ENCODE peak calls at places on chromosome 13, in eight cellular contexts. One of them, this sample, is unnamed.

GRCh38 chr13:95153647-95154405 is 147.4 kb downstream of the ABCC4 start:
- DNase-seq in ascending aorta: no peak
- DNase-seq in IMR-90: peak; percentile 21
- DNase-seq in psoas muscle: no peak
- DNase-seq in fibroblast of the aortic adventitia: peak; percentile 68
- DNase-seq in WERI-Rb-1: no peak
- DNase-seq in transverse colon: no peak
- DNase-seq in thoracic aorta: no peak
- DNase-seq in this sample: peak; percentile 25

GRCh38 chr13:37492061-37492460 is 106.5 kb downstream of the POSTN start:
- DNase-seq in ascending aorta: no peak
- DNase-seq in IMR-90: peak; percentile 26
- DNase-seq in psoas muscle: no peak
- DNase-seq in fibroblast of the aortic adventitia: no peak
- DNase-seq in WERI-Rb-1: no peak
- DNase-seq in transverse colon: no peak
- DNase-seq in thoracic aorta: no peak
- DNase-seq in this sample: no peak

GRCh38 chr13:53250272-53250875 is 221.8 kb downstream of the OLFM4 start:
- DNase-seq in ascending aorta: no peak
- DNase-seq in IMR-90: peak; percentile 72
- DNase-seq in psoas muscle: no peak
- DNase-seq in fibroblast of the aortic adventitia: peak; percentile 81
- DNase-seq in WERI-Rb-1: no peak
- DNase-seq in transverse colon: no peak
- DNase-seq in thoracic aorta: no peak
- DNase-seq in this sample: peak; percentile 72

GRCh38 chr13:55583953-55584593 is 1556.6 kb upstream of the PRR20A start:
- DNase-seq in ascending aorta: no peak
- DNase-seq in IMR-90: no peak
- DNase-seq in psoas muscle: no peak
- DNase-seq in fibroblast of the aortic adventitia: no peak
- DNase-seq in WERI-Rb-1: no peak
- DNase-seq in transverse colon: no peak
- DNase-seq in thoracic aorta: no peak
- DNase-seq in this sample: no peak

GRCh38 chr13:97768134-97768533 is 185.3 kb upstream of the IPO5 start:
- DNase-seq in ascending aorta: no peak
- DNase-seq in IMR-90: no peak
- DNase-seq in psoas muscle: no peak
- DNase-seq in fibroblast of the aortic adventitia: no peak
- DNase-seq in WERI-Rb-1: no peak
- DNase-seq in transverse colon: no peak
- DNase-seq in thoracic aorta: no peak
- DNase-seq in this sample: no peak

GRCh38 chr13:25046274-25046984 is 49.5 kb upstream of the PABPC3 start:
- DNase-seq in ascending aorta: no peak
- DNase-seq in IMR-90: no peak
- DNase-seq in psoas muscle: no peak
- DNase-seq in fibroblast of the aortic adventitia: no peak
- DNase-seq in WERI-Rb-1: peak; percentile 77
- DNase-seq in transverse colon: no peak
- DNase-seq in thoracic aorta: no peak
- DNase-seq in this sample: no peak

GRCh38 chr13:95156208-95156607 is 145.0 kb downstream of the ABCC4 start:
- DNase-seq in ascending aorta: no peak
- DNase-seq in IMR-90: peak; percentile 17
- DNase-seq in psoas muscle: no peak
- DNase-seq in fibroblast of the aortic adventitia: peak; percentile 63
- DNase-seq in WERI-Rb-1: no peak
- DNase-seq in transverse colon: no peak
- DNase-seq in thoracic aorta: no peak
- DNase-seq in this sample: peak; percentile 59

GRCh38 chr13:99977912-99978780 is 3.4 kb upstream of the ZIC2 start:
- DNase-seq in ascending aorta: no peak
- DNase-seq in IMR-90: no peak
- DNase-seq in psoas muscle: no peak
- DNase-seq in fibroblast of the aortic adventitia: no peak
- DNase-seq in WERI-Rb-1: no peak
- DNase-seq in transverse colon: no peak
- DNase-seq in thoracic aorta: no peak
- DNase-seq in this sample: peak; percentile 35

GRCh38 chr13:37870895-37871550 is 1.5 kb upstream of the TRPC4 start:
- DNase-seq in ascending aorta: no peak
- DNase-seq in IMR-90: peak; percentile 79
- DNase-seq in psoas muscle: no peak
- DNase-seq in fibroblast of the aortic adventitia: peak; percentile 69
- DNase-seq in WERI-Rb-1: no peak
- DNase-seq in transverse colon: no peak
- DNase-seq in thoracic aorta: no peak
- DNase-seq in this sample: peak; percentile 88

GRCh38 chr13:25927966-25928365 is 123.8 kb downstream of the SHISA2 start:
- DNase-seq in ascending aorta: no peak
- DNase-seq in IMR-90: no peak
- DNase-seq in psoas muscle: no peak
- DNase-seq in fibroblast of the aortic adventitia: no peak
- DNase-seq in WERI-Rb-1: peak; percentile 59
- DNase-seq in transverse colon: no peak
- DNase-seq in thoracic aorta: no peak
- DNase-seq in this sample: peak; percentile 21

GRCh38 chr13:109166807-109167206 is 537.4 kb downstream of the MYO16 start:
- DNase-seq in ascending aorta: no peak
- DNase-seq in IMR-90: no peak
- DNase-seq in psoas muscle: no peak
- DNase-seq in fibroblast of the aortic adventitia: no peak
- DNase-seq in WERI-Rb-1: no peak
- DNase-seq in transverse colon: no peak
- DNase-seq in thoracic aorta: no peak
- DNase-seq in this sample: no peak

GRCh38 chr13:85665286-85665685 is 133.9 kb downstream of the SLITRK6 start:
- DNase-seq in ascending aorta: no peak
- DNase-seq in IMR-90: peak; percentile 82
- DNase-seq in psoas muscle: no peak
- DNase-seq in fibroblast of the aortic adventitia: no peak
- DNase-seq in WERI-Rb-1: no peak
- DNase-seq in transverse colon: no peak
- DNase-seq in thoracic aorta: no peak
- DNase-seq in this sample: peak; percentile 32

GRCh38 chr13:45615501-45616101 is at the start of gene ERICH6B:
- DNase-seq in ascending aorta: no peak
- DNase-seq in IMR-90: peak; percentile 7
- DNase-seq in psoas muscle: no peak
- DNase-seq in fibroblast of the aortic adventitia: peak; percentile 6
- DNase-seq in WERI-Rb-1: peak; percentile 48
- DNase-seq in transverse colon: no peak
- DNase-seq in thoracic aorta: no peak
- DNase-seq in this sample: peak; percentile 14

GRCh38 chr13:81760316-81760715 is 1419.4 kb upstream of the SPRY2 start:
- DNase-seq in ascending aorta: no peak
- DNase-seq in IMR-90: no peak
- DNase-seq in psoas muscle: no peak
- DNase-seq in fibroblast of the aortic adventitia: no peak
- DNase-seq in WERI-Rb-1: no peak
- DNase-seq in transverse colon: no peak
- DNase-seq in thoracic aorta: no peak
- DNase-seq in this sample: no peak

GRCh38 chr13:40568246-40568645 is 98.2 kb downstream of the FOXO1 start:
- DNase-seq in ascending aorta: no peak
- DNase-seq in IMR-90: no peak
- DNase-seq in psoas muscle: no peak
- DNase-seq in fibroblast of the aortic adventitia: no peak
- DNase-seq in WERI-Rb-1: no peak
- DNase-seq in transverse colon: no peak
- DNase-seq in thoracic aorta: no peak
- DNase-seq in this sample: no peak

GRCh38 chr13:25864116-25864515 is 187.7 kb downstream of the SHISA2 start:
- DNase-seq in ascending aorta: no peak
- DNase-seq in IMR-90: no peak
- DNase-seq in psoas muscle: no peak
- DNase-seq in fibroblast of the aortic adventitia: no peak
- DNase-seq in WERI-Rb-1: no peak
- DNase-seq in transverse colon: no peak
- DNase-seq in thoracic aorta: no peak
- DNase-seq in this sample: no peak

DNA sequence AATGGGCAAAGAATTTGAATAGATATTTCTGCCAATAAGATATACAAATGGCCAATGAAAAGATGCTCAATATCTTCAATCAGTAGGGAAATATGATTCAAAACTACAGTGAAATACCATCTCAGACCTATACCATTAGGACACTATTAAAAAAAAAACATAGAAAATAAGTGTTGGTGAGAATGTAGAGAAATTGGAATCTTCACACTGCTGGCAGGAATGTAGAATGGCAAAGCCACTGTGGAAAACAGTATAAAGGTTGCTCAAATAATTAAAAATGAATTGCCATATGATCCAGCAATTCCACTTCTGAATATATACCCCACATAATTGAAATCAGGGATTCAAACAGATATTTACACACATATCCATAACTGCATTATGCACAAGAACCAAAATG is 88.1 kb upstream of the STARD13 start:
- DNase-seq in ascending aorta: no peak
- DNase-seq in IMR-90: no peak
- DNase-seq in psoas muscle: no peak
- DNase-seq in fibroblast of the aortic adventitia: no peak
- DNase-seq in WERI-Rb-1: no peak
- DNase-seq in transverse colon: no peak
- DNase-seq in thoracic aorta: no peak
- DNase-seq in this sample: no peak
- TF ChIP-seq CTCF in ascending aorta: no peak
- TF ChIP-seq CTCF in IMR-90: peak; percentile 9
- TF ChIP-seq CTCF in psoas muscle: no peak
- TF ChIP-seq CTCF in fibroblast of the aortic adventitia: peak; percentile 34
- TF ChIP-seq CTCF in WERI-Rb-1: no peak
- TF ChIP-seq CTCF in transverse colon: no peak
- TF ChIP-seq CTCF in thoracic aorta: no peak
- TF ChIP-seq CTCF in this sample: peak; percentile 11

DNA sequence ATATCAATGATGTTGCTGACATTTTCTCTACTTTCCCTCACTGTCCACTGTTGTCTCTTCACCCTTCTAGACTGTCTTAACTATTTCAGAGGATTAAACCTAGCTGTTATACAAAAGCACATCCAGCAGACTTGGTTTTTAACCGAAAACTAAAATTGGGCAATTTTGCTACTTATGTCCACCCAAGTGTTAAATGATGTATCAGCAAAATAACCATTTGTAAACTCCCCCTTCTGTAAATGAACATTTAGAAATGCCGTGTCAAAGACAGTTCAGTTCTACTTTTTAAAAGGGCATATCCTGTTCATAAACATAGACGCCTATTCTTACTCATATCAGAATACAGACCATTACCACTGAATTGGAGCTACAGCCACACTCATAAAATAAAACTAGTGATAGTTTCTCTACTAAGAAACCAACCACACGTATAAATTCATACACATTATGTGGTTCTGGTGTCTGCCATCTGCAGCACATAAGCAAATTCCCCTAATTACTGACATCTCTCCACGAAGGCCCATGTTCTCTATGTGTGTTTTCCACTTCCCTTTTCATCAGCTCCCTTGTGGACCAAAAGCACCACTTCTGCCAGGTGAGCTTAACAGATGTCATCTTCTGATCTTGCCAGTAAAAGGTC is 1091.8 kb downstream of the PCDH9 start:
- DNase-seq in ascending aorta: no peak
- DNase-seq in IMR-90: no peak
- DNase-seq in psoas muscle: no peak
- DNase-seq in fibroblast of the aortic adventitia: no peak
- DNase-seq in WERI-Rb-1: no peak
- DNase-seq in transverse colon: no peak
- DNase-seq in thoracic aorta: no peak
- DNase-seq in this sample: no peak
- H3K4me3 ChIP-seq in ascending aorta: no peak overlapping the region
- H3K4me3 ChIP-seq in IMR-90: no peak overlapping the region
- H3K4me3 ChIP-seq in psoas muscle: no peak overlapping the region
- H3K4me3 ChIP-seq in fibroblast of the aortic adventitia: no peak overlapping the region
- H3K4me3 ChIP-seq in WERI-Rb-1: no peak overlapping the region
- H3K4me3 ChIP-seq in transverse colon: no peak overlapping the region
- H3K4me3 ChIP-seq in thoracic aorta: no peak overlapping the region
- H3K4me3 ChIP-seq in this sample: no peak overlapping the region

GRCh38 chr13:34021619-34022018 is 203.7 kb downstream of the RFC3 start:
- DNase-seq in ascending aorta: no peak
- DNase-seq in IMR-90: no peak
- DNase-seq in psoas muscle: no peak
- DNase-seq in fibroblast of the aortic adventitia: no peak
- DNase-seq in WERI-Rb-1: no peak
- DNase-seq in transverse colon: no peak
- DNase-seq in thoracic aorta: no peak
- DNase-seq in this sample: no peak

GRCh38 chr13:34013061-34013460 is 195.1 kb downstream of the RFC3 start:
- DNase-seq in ascending aorta: no peak
- DNase-seq in IMR-90: no peak
- DNase-seq in psoas muscle: no peak
- DNase-seq in fibroblast of the aortic adventitia: no peak
- DNase-seq in WERI-Rb-1: no peak
- DNase-seq in transverse colon: no peak
- DNase-seq in thoracic aorta: no peak
- DNase-seq in this sample: no peak

GRCh38 chr13:34019870-34020269 is 201.9 kb downstream of the RFC3 start:
- DNase-seq in ascending aorta: no peak
- DNase-seq in IMR-90: no peak
- DNase-seq in psoas muscle: no peak
- DNase-seq in fibroblast of the aortic adventitia: no peak
- DNase-seq in WERI-Rb-1: no peak
- DNase-seq in transverse colon: no peak
- DNase-seq in thoracic aorta: no peak
- DNase-seq in this sample: peak; percentile 17

GRCh38 chr13:34020388-34020787 is 202.4 kb downstream of the RFC3 start:
- DNase-seq in ascending aorta: no peak
- DNase-seq in IMR-90: no peak
- DNase-seq in psoas muscle: no peak
- DNase-seq in fibroblast of the aortic adventitia: no peak
- DNase-seq in WERI-Rb-1: no peak
- DNase-seq in transverse colon: no peak
- DNase-seq in thoracic aorta: no peak
- DNase-seq in this sample: no peak

DNA sequence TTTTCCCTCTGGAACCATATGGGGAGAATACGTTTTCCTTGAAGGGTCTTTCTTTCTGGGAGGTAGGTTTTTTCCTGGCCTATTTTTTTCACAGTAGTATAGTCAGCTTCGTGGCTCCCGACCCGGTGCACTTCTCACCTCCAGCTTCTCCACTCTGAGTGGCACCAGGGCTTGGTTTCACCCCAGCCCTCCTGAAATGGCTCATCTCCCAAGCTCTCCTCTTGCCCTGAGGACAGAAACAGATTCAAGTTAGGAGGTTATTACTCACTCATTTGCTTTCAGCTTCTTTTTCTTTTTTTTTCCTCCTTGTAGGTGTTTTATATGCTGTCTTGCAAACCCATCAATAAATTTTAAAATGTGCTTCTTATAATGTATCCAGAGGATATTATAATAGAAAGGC is 199.3 kb downstream of the RFC3 start:
- DNase-seq in ascending aorta: no peak
- DNase-seq in IMR-90: no peak
- DNase-seq in psoas muscle: no peak
- DNase-seq in fibroblast of the aortic adventitia: no peak
- DNase-seq in WERI-Rb-1: no peak
- DNase-seq in transverse colon: no peak
- DNase-seq in thoracic aorta: no peak
- DNase-seq in this sample: no peak
- TF ChIP-seq CTCF in ascending aorta: no peak
- TF ChIP-seq CTCF in IMR-90: no peak
- TF ChIP-seq CTCF in psoas muscle: no peak
- TF ChIP-seq CTCF in fibroblast of the aortic adventitia: no peak
- TF ChIP-seq CTCF in WERI-Rb-1: no peak
- TF ChIP-seq CTCF in transverse colon: no peak
- TF ChIP-seq CTCF in thoracic aorta: no peak
- TF ChIP-seq CTCF in this sample: no peak

GRCh38 chr13:74061939-74062595 is 72.1 kb downstream of the KLF12 start:
- DNase-seq in ascending aorta: no peak
- DNase-seq in IMR-90: peak; percentile 47
- DNase-seq in psoas muscle: no peak
- DNase-seq in fibroblast of the aortic adventitia: peak; percentile 67
- DNase-seq in WERI-Rb-1: no peak
- DNase-seq in transverse colon: no peak
- DNase-seq in thoracic aorta: no peak
- DNase-seq in this sample: peak; percentile 47
- H3K4me3 ChIP-seq in ascending aorta: peak overlapping the region; percentile 49
- H3K4me3 ChIP-seq in IMR-90: no peak overlapping the region
- H3K4me3 ChIP-seq in psoas muscle: peak overlapping the region; percentile 53
- H3K4me3 ChIP-seq in fibroblast of the aortic adventitia: no peak overlapping the region
- H3K4me3 ChIP-seq in WERI-Rb-1: no peak overlapping the region
- H3K4me3 ChIP-seq in transverse colon: no peak overlapping the region
- H3K4me3 ChIP-seq in thoracic aorta: peak overlapping the region; percentile 53
- H3K4me3 ChIP-seq in this sample: no peak overlapping the region